ENCODE peak calls at places on chromosomes 11 and 22, in four cellular contexts. One of them, this sample, is unnamed.

GRCh38 chr11:47308050-47308823 is 38.3 kb downstream of the MADD start:
- DNase-seq in heart left ventricle: no peak
- DNase-seq in heart right ventricle: no peak
- DNase-seq in uterus: no peak
- DNase-seq in this sample: no peak

GRCh38 chr22:25623851-25624250 is 59.4 kb downstream of the GRK3 start:
- DNase-seq in heart left ventricle: no peak
- DNase-seq in heart right ventricle: no peak
- DNase-seq in uterus: no peak
- DNase-seq in this sample: no peak

GRCh38 chr22:42836026-42836425 is 21.0 kb downstream of the ARFGAP3 start:
- DNase-seq in heart left ventricle: no peak
- DNase-seq in heart right ventricle: no peak
- DNase-seq in uterus: no peak
- DNase-seq in this sample: no peak

GRCh38 chr11:20027546-20028014 is 132.7 kb downstream of the DBX1 start:
- DNase-seq in heart left ventricle: no peak
- DNase-seq in heart right ventricle: no peak
- DNase-seq in uterus: no peak
- DNase-seq in this sample: no peak

GRCh38 chr22:39520874-39521857 is 804 bp downstream of the ATF4 start:
- DNase-seq in heart left ventricle: peak
- DNase-seq in heart right ventricle: peak
- DNase-seq in uterus: peak
- DNase-seq in this sample: no peak

GRCh38 chr22:40425082-40425481 is 54.7 kb downstream of the SGSM3 start:
- DNase-seq in heart left ventricle: no peak
- DNase-seq in heart right ventricle: no peak
- DNase-seq in uterus: no peak
- DNase-seq in this sample: no peak

GRCh38 chr22:28075260-28075981 is 156.4 kb upstream of the PITPNB start:
- DNase-seq in heart left ventricle: peak
- DNase-seq in heart right ventricle: peak
- DNase-seq in uterus: peak
- DNase-seq in this sample: no peak

GRCh38 chr11:76824980-76825725 is 35.6 kb upstream of the ACER3 start:
- DNase-seq in heart left ventricle: no peak
- DNase-seq in heart right ventricle: no peak
- DNase-seq in uterus: no peak
- DNase-seq in this sample: no peak

GRCh38 chr11:9092846-9093778 is 1.7 kb upstream of the SCUBE2 start:
- DNase-seq in heart left ventricle: no peak
- DNase-seq in heart right ventricle: no peak
- DNase-seq in uterus: no peak
- DNase-seq in this sample: no peak

GRCh38 chr11:124867700-124868099 is 2.5 kb downstream of the ROBO3 start:
- DNase-seq in heart left ventricle: no peak
- DNase-seq in heart right ventricle: no peak
- DNase-seq in uterus: no peak
- DNase-seq in this sample: no peak

GRCh38 chr11:83004855-83005556 is 66.7 kb downstream of the RAB30 start:
- DNase-seq in heart left ventricle: no peak
- DNase-seq in heart right ventricle: no peak
- DNase-seq in uterus: no peak
- DNase-seq in this sample: no peak

GRCh38 chr11:43987384-43988039 is 45.1 kb downstream of the C11orf96 start:
- DNase-seq in heart left ventricle: peak
- DNase-seq in heart right ventricle: peak
- DNase-seq in uterus: peak
- DNase-seq in this sample: peak

GRCh38 chr11:65354265-65355012 is at the start of gene TIGD3:
- DNase-seq in heart left ventricle: peak
- DNase-seq in heart right ventricle: peak
- DNase-seq in uterus: peak
- DNase-seq in this sample: peak

GRCh38 chr11:94129505-94130335 is 1.1 kb downstream of the PANX1 start:
- DNase-seq in heart left ventricle: no peak
- DNase-seq in heart right ventricle: peak
- DNase-seq in uterus: no peak
- DNase-seq in this sample: no peak

GRCh38 chr11:110479070-110479444 is 49.3 kb downstream of the FDX1 start:
- DNase-seq in heart left ventricle: no peak
- DNase-seq in heart right ventricle: no peak
- DNase-seq in uterus: no peak
- DNase-seq in this sample: no peak

GRCh38 chr22:22168190-22168940 is 76.2 kb upstream of the VPREB1 start:
- DNase-seq in heart left ventricle: no peak
- DNase-seq in heart right ventricle: no peak
- DNase-seq in uterus: no peak
- DNase-seq in this sample: no peak

GRCh38 chr11:133078591-133079179 is 453.6 kb downstream of the OPCML start:
- DNase-seq in heart left ventricle: no peak
- DNase-seq in heart right ventricle: peak
- DNase-seq in uterus: no peak
- DNase-seq in this sample: peak

GRCh38 chr11:72720047-72720446 is 32.2 kb downstream of the ARAP1 start:
- DNase-seq in heart left ventricle: peak
- DNase-seq in heart right ventricle: no peak
- DNase-seq in uterus: no peak
- DNase-seq in this sample: no peak

GRCh38 chr11:68142028-68142412 is 20.8 kb upstream of the CHKA start:
- DNase-seq in heart left ventricle: no peak
- DNase-seq in heart right ventricle: no peak
- DNase-seq in uterus: no peak
- DNase-seq in this sample: no peak

GRCh38 chr11:62687508-62688396 is 1.6 kb downstream of the LRRN4CL start:
- DNase-seq in heart left ventricle: peak
- DNase-seq in heart right ventricle: no peak
- DNase-seq in uterus: no peak
- DNase-seq in this sample: no peak

GRCh38 chr22:43624144-43624998 is 187.7 kb downstream of the EFCAB6 start:
- DNase-seq in heart left ventricle: no peak
- DNase-seq in heart right ventricle: no peak
- DNase-seq in uterus: no peak
- DNase-seq in this sample: no peak

GRCh38 chr11:133938166-133938565 is 18.6 kb downstream of the IGSF9B start:
- DNase-seq in heart left ventricle: no peak
- DNase-seq in heart right ventricle: no peak
- DNase-seq in uterus: no peak
- DNase-seq in this sample: no peak

GRCh38 chr11:104078995-104079394 is 42.6 kb downstream of the DDI1 start:
- DNase-seq in heart left ventricle: no peak
- DNase-seq in heart right ventricle: no peak
- DNase-seq in uterus: no peak
- DNase-seq in this sample: no peak

GRCh38 chr22:39724390-39724789 is 153.8 kb downstream of the CACNA1I start:
- DNase-seq in heart left ventricle: no peak
- DNase-seq in heart right ventricle: no peak
- DNase-seq in uterus: no peak
- DNase-seq in this sample: no peak

GRCh38 chr11:12224537-12224893 is 114.1 kb downstream of the MICAL2 start:
- DNase-seq in heart left ventricle: peak
- DNase-seq in heart right ventricle: peak
- DNase-seq in uterus: peak
- DNase-seq in this sample: peak

GRCh38 chr11:130634186-130634585 is 185.7 kb downstream of the ADAMTS15 start:
- DNase-seq in heart left ventricle: no peak
- DNase-seq in heart right ventricle: no peak
- DNase-seq in uterus: no peak
- DNase-seq in this sample: no peak

GRCh38 chr11:12215192-12215591 is 104.8 kb downstream of the MICAL2 start:
- DNase-seq in heart left ventricle: no peak
- DNase-seq in heart right ventricle: no peak
- DNase-seq in uterus: no peak
- DNase-seq in this sample: no peak

GRCh38 chr11:118659956-118660645 is 19.3 kb downstream of the TREH start:
- DNase-seq in heart left ventricle: no peak
- DNase-seq in heart right ventricle: no peak
- DNase-seq in uterus: no peak
- DNase-seq in this sample: no peak
- H3K27ac ChIP-seq in heart left ventricle: no peak
- H3K27ac ChIP-seq in heart right ventricle: peak
- H3K27ac ChIP-seq in uterus: no peak
- H3K27ac ChIP-seq in this sample: no peak

GRCh38 chr11:2096001-2096918 is 42.9 kb downstream of the IGF2 start:
- DNase-seq in heart left ventricle: peak
- DNase-seq in heart right ventricle: no peak
- DNase-seq in uterus: no peak
- DNase-seq in this sample: no peak

GRCh38 chr11:2094354-2095197 is 44.6 kb downstream of the IGF2 start:
- DNase-seq in heart left ventricle: peak
- DNase-seq in heart right ventricle: no peak
- DNase-seq in uterus: no peak
- DNase-seq in this sample: no peak

GRCh38 chr11:2096919-2097301 is 42.3 kb downstream of the IGF2 start:
- DNase-seq in heart left ventricle: peak
- DNase-seq in heart right ventricle: no peak
- DNase-seq in uterus: no peak
- DNase-seq in this sample: no peak

GRCh38 chr11:2095198-2095520 is 44.0 kb downstream of the IGF2 start:
- DNase-seq in heart left ventricle: peak
- DNase-seq in heart right ventricle: no peak
- DNase-seq in uterus: no peak
- DNase-seq in this sample: no peak

GRCh38 chr11:2095542-2095941 is 43.6 kb downstream of the IGF2 start:
- DNase-seq in heart left ventricle: peak
- DNase-seq in heart right ventricle: no peak
- DNase-seq in uterus: no peak
- DNase-seq in this sample: no peak
- H3K27ac ChIP-seq in heart left ventricle: no peak
- H3K27ac ChIP-seq in heart right ventricle: no peak
- H3K27ac ChIP-seq in uterus: no peak
- H3K27ac ChIP-seq in this sample: no peak

GRCh38 chr11:109073032-109073822 is 348.8 kb upstream of the C11orf87 start:
- DNase-seq in heart left ventricle: no peak
- DNase-seq in heart right ventricle: no peak
- DNase-seq in uterus: no peak
- DNase-seq in this sample: no peak

GRCh38 chr11:109071712-109072524 is 350.1 kb upstream of the C11orf87 start:
- DNase-seq in heart left ventricle: peak
- DNase-seq in heart right ventricle: peak
- DNase-seq in uterus: peak
- DNase-seq in this sample: no peak

GRCh38 chr11:109076870-109077269 is 345.1 kb upstream of the C11orf87 start:
- DNase-seq in heart left ventricle: no peak
- DNase-seq in heart right ventricle: no peak
- DNase-seq in uterus: no peak
- DNase-seq in this sample: no peak

GRCh38 chr11:109077340-109077927 is 344.6 kb upstream of the C11orf87 start:
- DNase-seq in heart left ventricle: no peak
- DNase-seq in heart right ventricle: no peak
- DNase-seq in uterus: no peak
- DNase-seq in this sample: no peak

DNA sequence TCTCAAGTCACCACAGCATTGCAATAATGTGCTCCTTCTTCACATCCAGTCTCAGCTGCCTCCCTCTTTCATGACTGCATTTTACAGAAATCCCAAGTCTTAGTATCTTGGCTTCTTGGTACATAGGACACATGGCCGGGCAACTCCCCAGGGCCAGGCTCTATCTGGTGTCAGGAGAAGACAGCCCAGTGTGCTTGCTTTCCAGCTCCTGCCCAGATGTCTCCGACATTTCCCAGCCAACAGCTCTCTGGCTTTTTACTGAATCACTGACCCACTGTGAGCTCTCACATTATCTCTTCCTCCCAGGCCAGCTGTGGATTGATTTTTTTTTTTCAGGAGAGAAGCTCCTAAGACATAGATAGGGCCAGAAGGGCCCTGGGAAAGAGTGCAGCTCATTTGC is 346.0 kb upstream of the C11orf87 start:
- DNase-seq in heart left ventricle: peak
- DNase-seq in heart right ventricle: peak
- DNase-seq in uterus: no peak
- DNase-seq in this sample: no peak
- H3K27ac ChIP-seq in heart left ventricle: no peak
- H3K27ac ChIP-seq in heart right ventricle: no peak
- H3K27ac ChIP-seq in uterus: no peak
- H3K27ac ChIP-seq in this sample: no peak

GRCh38 chr11:113555071-113555739 is 80.0 kb upstream of the DRD2 start:
- DNase-seq in heart left ventricle: no peak
- DNase-seq in heart right ventricle: no peak
- DNase-seq in uterus: no peak
- DNase-seq in this sample: no peak
- H3K27ac ChIP-seq in heart left ventricle: no peak
- H3K27ac ChIP-seq in heart right ventricle: no peak
- H3K27ac ChIP-seq in uterus: no peak
- H3K27ac ChIP-seq in this sample: no peak